ENCODE peak calls at places on chromosomes 16 and 17, in seven cellular contexts. N is NCI-H1436, M is SHP77, I is HT-29, W is type B pancreatic cell, Y is H7, B is GDM1. T is an unnamed sample.
A peak's percentile ranks its signal among the peaks of the same experiment; 100 is the strongest.

GRCh38 chr16:2496223-2497115 is 17.3 kb upstream of the ATP6V0C start:
- DNase-seq in N (no peak), M (no peak), I (no peak), W (no peak), Y (no peak), B (no peak), T (no peak)

GRCh38 chr16:66084306-66084705 is 282.2 kb upstream of the CDH5 start:
- DNase-seq in N (no peak), M (no peak), I (no peak), W (no peak), Y (no peak), B (no peak), T (no peak)

GRCh38 chr17:38454528-38454927 is 26.3 kb downstream of the ARHGAP23 start:
- DNase-seq in N (no peak), M (peak; percentile 24), I (peak; percentile 98), W (no peak), Y (peak; percentile 66), B (no peak), T (peak; percentile 92)

GRCh38 chr16:85366031-85366763 is 246.9 kb upstream of the GSE1 start:
- DNase-seq in N (no peak), M (no peak), I (no peak), W (no peak), Y (peak; percentile 90), B (no peak), T (no peak)

GRCh38 chr16:2487903-2488531 is 13.1 kb downstream of the TBC1D24 start:
- DNase-seq in N (no peak), M (no peak), I (no peak), W (no peak), Y (no peak), B (peak; percentile 24), T (no peak)

GRCh38 chr16:69338557-69339288 is 641 bp downstream of the COG8 start:
- DNase-seq in N (no peak), M (no peak), I (no peak), W (no peak), Y (no peak), B (no peak), T (no peak)

GRCh38 chr17:50423553-50424159 is 2.4 kb upstream of the ACSF2 start:
- DNase-seq in N (peak; percentile 56), M (peak; percentile 47), I (peak; percentile 92), W (no peak), Y (peak; percentile 33), B (peak; percentile 30), T (no peak)

GRCh38 chr17:9522074-9522473 is 53.5 kb downstream of the STX8 start:
- DNase-seq in N (peak; percentile 39), M (peak; percentile 25), I (peak; percentile 29), W (no peak), Y (peak; percentile 55), B (peak; percentile 11), T (no peak)

GRCh38 chr17:14396542-14396941 is 95.7 kb downstream of the HS3ST3B1 start:
- DNase-seq in N (no peak), M (no peak), I (no peak), W (no peak), Y (no peak), B (no peak), T (no peak)

GRCh38 chr17:55458977-55459376 is 37.3 kb upstream of the MMD start:
- DNase-seq in N (no peak), M (no peak), I (no peak), W (no peak), Y (no peak), B (no peak), T (no peak)

GRCh38 chr17:66915204-66915611 is 49.3 kb upstream of the CACNG4 start:
- DNase-seq in N (peak; percentile 65), M (no peak), I (peak; percentile 92), W (no peak), Y (peak; percentile 72), B (no peak), T (no peak)

GRCh38 chr16:75676909-75677308 is at the start of gene CPHXL2:
- DNase-seq in N (no peak), M (no peak), I (no peak), W (no peak), Y (no peak), B (no peak), T (no peak)

GRCh38 chr16:54582631-54583250 is 296.2 kb upstream of the IRX3 start:
- DNase-seq in N (no peak), M (no peak), I (no peak), W (no peak), Y (no peak), B (no peak), T (no peak)

GRCh38 chr16:72612271-72612670 is 435.7 kb downstream of the ZFHX3 start:
- DNase-seq in N (no peak), M (no peak), I (no peak), W (no peak), Y (no peak), B (no peak), T (no peak)

GRCh38 chr16:56610017-56610608 is 1.7 kb downstream of the MT2A start:
- DNase-seq in N (no peak), M (no peak), I (peak; percentile 11), W (no peak), Y (no peak), B (no peak), T (no peak)

GRCh38 chr17:7747586-7747985 is 30.0 kb downstream of the DNAH2 start:
- DNase-seq in N (no peak), M (no peak), I (no peak), W (no peak), Y (no peak), B (no peak), T (no peak)

T was measured in substantia nigra.